ENCODE peak calls at places on chromosomes 1 and 21, in four cellular contexts. C is A549, Q is SJSA1, K is left ventricle myocardium inferior. S is an unnamed sample. For H3K4me1, the result is how much of the 10 kb centered on the place peaks cover.

GRCh38 chr1:24267003-24267402 is 52.2 kb upstream of the GRHL3 start:
- DNase-seq in C (no peak), Q (no peak), K (no peak), S (no peak)

GRCh38 chr1:174206148-174206826 is 47.0 kb downstream of the RABGAP1L start:
- DNase-seq in C (no peak), Q (no peak), K (no peak), S (no peak)

GRCh38 chr1:109391161-109391556 is 6.6 kb downstream of the SORT1 start:
- DNase-seq in C (no peak), Q (no peak), K (no peak), S (no peak)

GRCh38 chr1:157961805-157962762 is 31.4 kb upstream of the KIRREL1 start:
- DNase-seq in C (peak), Q (peak), K (no peak), S (no peak)

GRCh38 chr1:5744911-5745431 is 247.3 kb downstream of the NPHP4 start:
- DNase-seq in C (no peak), Q (no peak), K (no peak), S (no peak)

GRCh38 chr1:170910273-170910672 is 25.1 kb upstream of the MROH9 start:
- DNase-seq in C (no peak), Q (no peak), K (no peak), S (no peak)

GRCh38 chr1:214296860-214297699 is 16.1 kb downstream of the SMYD2 start:
- DNase-seq in C (no peak), Q (peak), K (no peak), S (no peak)

GRCh38 chr1:99950486-99950885 is 19.3 kb upstream of the SLC35A3 start:
- DNase-seq in C (no peak), Q (no peak), K (no peak), S (no peak)

GRCh38 chr1:66687333-66687732 is 64.9 kb upstream of the DYNLT5 start:
- DNase-seq in C (no peak), Q (no peak), K (no peak), S (no peak)

GRCh38 chr1:96845464-96845863 is 123.9 kb downstream of the PTBP2 start:
- DNase-seq in C (peak), Q (no peak), K (no peak), S (no peak)

GRCh38 chr21:37207441-37208009 is 59.6 kb downstream of the VPS26C start:
- DNase-seq in C (no peak), Q (peak), K (no peak), S (no peak)

DNA sequence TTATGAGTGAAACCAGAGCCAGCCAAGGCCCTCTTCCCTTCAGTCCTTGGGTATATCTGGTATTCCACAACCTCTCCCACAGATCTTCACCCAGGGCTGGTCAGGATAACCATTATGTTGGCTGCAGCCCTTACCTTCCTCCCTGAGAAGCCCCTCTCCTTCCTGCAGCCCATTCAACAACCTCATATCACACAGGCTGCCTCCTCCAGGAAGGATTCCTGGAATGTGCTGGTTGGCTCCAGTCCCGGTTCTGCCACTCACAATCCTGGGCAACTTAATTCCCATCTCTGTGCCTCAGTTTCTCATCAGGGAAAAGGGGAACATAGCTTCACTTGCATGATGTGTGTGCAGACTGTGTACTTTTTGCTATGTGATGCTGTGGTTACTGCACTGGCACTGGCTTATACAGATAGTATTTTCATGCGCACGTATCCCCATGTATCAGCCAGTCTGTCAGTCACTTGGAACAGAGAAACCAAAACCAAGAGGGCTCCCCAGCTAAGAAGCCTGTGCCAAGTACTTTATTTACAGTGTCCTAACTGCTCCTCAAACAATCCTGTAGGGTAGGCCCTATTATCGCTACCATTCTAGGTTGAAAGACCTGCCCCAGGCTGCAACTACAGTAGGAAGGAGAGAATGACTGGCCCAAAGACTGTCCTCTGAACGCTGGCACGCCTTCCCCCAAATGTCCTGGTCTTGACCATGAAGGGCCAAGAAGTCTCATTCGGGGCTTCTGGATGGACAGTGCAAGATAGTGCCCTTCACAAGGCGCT is 39.9 kb upstream of the PPP1R15B start:
- DNase-seq in C (no peak), Q (no peak), K (no peak), S (no peak)
- H3K27ac ChIP-seq in C (peak), Q (no peak), K (peak), S (peak)

DNA sequence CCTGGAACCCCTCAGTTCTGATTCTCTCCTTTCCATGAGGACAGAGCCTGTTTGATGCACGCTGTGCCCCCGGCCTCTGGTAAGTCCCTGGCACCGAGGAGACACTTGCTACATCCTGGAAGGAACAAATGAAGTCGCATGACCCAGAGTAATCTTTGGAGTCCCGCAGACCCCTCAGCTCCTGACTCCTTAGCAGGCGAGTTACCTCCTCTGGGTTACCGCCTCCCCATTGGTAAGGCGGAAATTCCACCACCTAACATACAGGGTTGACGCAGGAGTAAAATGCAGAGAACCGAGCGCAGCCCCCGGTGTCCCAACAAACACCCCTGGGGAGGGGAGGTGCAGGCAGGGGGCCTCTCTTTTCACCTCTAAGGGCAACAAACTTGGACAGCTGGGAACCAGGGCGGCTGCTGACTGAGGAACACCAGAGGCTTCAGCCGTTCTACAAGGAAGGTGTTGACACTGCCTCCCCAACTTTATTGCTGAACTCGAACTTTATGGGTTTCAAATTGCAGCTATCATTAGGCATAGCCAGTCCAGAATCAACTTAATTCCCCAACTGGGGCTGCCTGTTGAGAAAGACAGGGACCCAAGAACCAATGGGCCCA is 115.3 kb upstream of the IFFO2 start:
- DNase-seq in C (no peak), Q (no peak), K (no peak), S (no peak)
- H3K4me1 ChIP-seq in C (under half), Q (under half), K (half or more), S (under half)

DNA sequence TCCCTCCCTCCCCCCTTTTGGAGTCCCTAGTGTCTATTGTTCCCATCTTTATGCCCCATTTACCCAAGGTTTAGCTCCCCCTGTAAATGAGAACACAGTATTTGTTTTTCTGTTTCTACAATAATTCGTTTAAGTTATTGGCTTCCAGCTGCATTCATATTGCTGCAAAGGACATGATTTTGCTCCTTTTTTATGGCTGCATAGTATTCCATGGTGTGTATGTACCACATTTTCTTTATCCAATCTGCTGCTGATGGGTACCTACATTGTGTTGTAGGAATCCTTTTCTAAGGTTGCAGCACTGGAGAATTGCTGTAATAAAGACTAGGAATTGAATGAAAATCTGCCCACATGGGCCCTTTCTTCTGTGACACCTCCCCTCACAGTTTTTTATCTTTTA is 6.8 kb downstream of the SLC25A24 start:
- DNase-seq in C (no peak), Q (no peak), K (no peak), S (no peak)
- H3K27ac ChIP-seq in C (no peak), Q (no peak), K (no peak), S (no peak)

GRCh38 chr1:51643362-51643761 is 26.5 kb downstream of the OSBPL9 start:
- DNase-seq in C (no peak), Q (no peak), K (no peak), S (no peak)

GRCh38 chr1:51639694-51640093 is 22.8 kb downstream of the OSBPL9 start:
- DNase-seq in C (no peak), Q (no peak), K (no peak), S (no peak)

GRCh38 chr1:51642739-51643142 is 25.8 kb downstream of the OSBPL9 start:
- DNase-seq in C (no peak), Q (peak), K (no peak), S (no peak)

GRCh38 chr1:51648180-51649109 is 31.6 kb downstream of the OSBPL9 start:
- DNase-seq in C (peak), Q (no peak), K (no peak), S (peak)

DNA sequence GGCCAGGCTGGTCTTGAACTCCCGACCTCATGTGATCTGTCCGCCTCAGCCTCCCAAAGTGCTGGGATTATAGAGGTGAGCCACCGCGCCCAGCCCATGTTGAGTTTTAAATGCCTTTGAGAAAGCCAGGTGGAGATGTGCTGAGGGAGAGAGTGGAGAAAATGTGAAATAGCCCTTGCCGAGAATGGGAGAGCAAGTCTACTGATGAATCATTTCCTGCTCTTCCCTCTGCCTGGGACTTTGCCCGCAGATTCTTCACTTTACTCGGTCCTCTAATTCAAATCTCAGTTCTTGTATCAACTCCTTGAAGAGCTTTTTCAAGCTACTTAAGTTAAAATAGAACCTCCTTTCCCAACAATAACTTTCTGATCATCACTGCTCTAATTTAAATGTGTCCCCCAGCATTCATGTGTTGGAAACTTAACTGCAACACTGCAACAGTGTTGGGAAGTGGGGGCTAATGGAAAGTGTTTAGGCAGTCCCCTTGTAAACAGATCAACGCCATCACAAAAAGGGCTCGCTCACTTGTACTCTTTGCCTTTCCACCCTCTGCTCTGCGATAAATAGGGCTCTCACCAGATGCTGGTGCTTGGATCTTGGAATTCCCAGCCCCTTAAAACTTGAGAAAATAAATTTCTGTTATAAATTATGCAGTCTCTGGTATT is 27.8 kb downstream of the OSBPL9 start:
- DNase-seq in C (peak), Q (peak), K (no peak), S (peak)
- H3K4me1 ChIP-seq in C (half or more), Q (under half), K (half or more), S (half or more)

GRCh38 chr1:216617081-216617480 is 106.1 kb downstream of the ESRRG start:
- DNase-seq in C (no peak), Q (no peak), K (no peak), S (no peak)

GRCh38 chr1:216614011-216614934 is 109.0 kb downstream of the ESRRG start:
- DNase-seq in C (no peak), Q (no peak), K (no peak), S (no peak)

GRCh38 chr1:216616425-216616824 is 106.8 kb downstream of the ESRRG start:
- DNase-seq in C (no peak), Q (no peak), K (no peak), S (no peak)

GRCh38 chr1:216612291-216612690 is 110.9 kb downstream of the ESRRG start:
- DNase-seq in C (no peak), Q (no peak), K (no peak), S (no peak)
- H3K27ac ChIP-seq in C (no peak), Q (no peak), K (no peak), S (no peak)

DNA sequence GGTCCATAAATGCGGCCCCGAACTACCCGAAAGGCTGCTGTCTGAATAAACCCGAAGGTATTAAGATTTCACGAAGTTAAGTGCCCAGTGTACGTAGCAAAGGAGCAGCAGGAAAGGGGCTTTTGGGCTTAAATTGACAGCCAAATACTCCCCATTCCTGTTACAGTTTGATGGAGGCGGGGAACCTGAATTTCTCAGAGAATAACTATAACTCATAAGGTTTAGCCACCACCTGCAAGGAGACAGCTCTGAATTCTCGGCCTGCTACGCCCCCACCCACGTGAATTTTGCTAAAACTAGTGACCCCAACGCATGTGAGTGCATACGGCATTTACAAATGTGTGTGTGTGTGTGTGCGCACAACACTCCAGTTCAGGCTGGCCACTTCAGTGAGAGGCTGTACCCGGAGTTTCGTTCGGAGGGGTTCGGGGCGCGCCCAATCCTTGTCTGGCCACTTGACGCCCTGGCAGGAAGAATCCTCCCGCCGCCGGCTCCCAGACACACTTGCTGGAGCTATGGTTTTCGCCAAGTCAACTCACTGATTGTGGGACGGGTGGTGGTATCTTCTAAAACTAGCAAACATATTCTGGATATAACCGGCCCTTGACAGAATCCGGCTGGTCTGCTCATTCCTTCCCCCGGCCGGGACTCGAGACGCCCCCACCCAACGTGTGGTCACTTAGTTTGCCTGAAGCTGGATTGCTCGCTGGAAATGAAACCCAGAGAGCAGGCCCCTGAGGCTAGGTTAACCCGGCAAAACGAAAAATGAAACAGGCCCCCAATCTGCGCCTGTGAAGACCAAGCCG is 4.9 kb downstream of the GFI1 start:
- DNase-seq in C (no peak), Q (no peak), K (no peak), S (no peak)
- H3K4me1 ChIP-seq in C (under half), Q (under half), K (half or more), S (half or more)

GRCh38 chr1:52920791-52921291 is 699 bp downstream of the ECHDC2 start:
- DNase-seq in C (no peak), Q (no peak), K (peak), S (no peak)
- H3K27ac ChIP-seq in C (peak), Q (no peak), K (peak), S (peak)

S was measured in esophagus muscularis mucosa.